ENCODE peak calls at places on chromosome 17, in five cellular contexts. N is mesendoderm, V is tibial artery, B is lung, R is Calu3. W is an unnamed sample.

GRCh38 chr17:35432176-35433074 is at the start of gene SLFN12:
- DNase-seq in N (peak), V (peak), B (peak), R (no peak), W (no peak)

GRCh38 chr17:58534901-58535421 is 20.5 kb upstream of the MTMR4 start:
- DNase-seq in N (no peak), V (no peak), B (no peak), R (no peak), W (no peak)

GRCh38 chr17:44757918-44758413 is 822 bp upstream of the ADAM11 start:
- DNase-seq in N (no peak), V (no peak), B (no peak), R (no peak), W (no peak)

GRCh38 chr17:43616865-43617264 is 44.9 kb downstream of the MEOX1 start:
- DNase-seq in N (no peak), V (no peak), B (no peak), R (no peak), W (no peak)

GRCh38 chr17:69269174-69269998 is 40.8 kb upstream of the ABCA10 start:
- DNase-seq in N (no peak), V (no peak), B (no peak), R (no peak), W (peak)

GRCh38 chr17:42337442-42337841 is 49.1 kb downstream of the STAT5A start:
- DNase-seq in N (no peak), V (no peak), B (no peak), R (no peak), W (no peak)

GRCh38 chr17:9050801-9051401 is 29.6 kb downstream of the NTN1 start:
- DNase-seq in N (peak), V (no peak), B (peak), R (peak), W (no peak)

GRCh38 chr17:61065263-61065773 is 334.3 kb upstream of the TBX2 start:
- DNase-seq in N (peak), V (no peak), B (no peak), R (no peak), W (peak)

GRCh38 chr17:67050476-67051154 is 6.3 kb downstream of the CACNG1 start:
- DNase-seq in N (no peak), V (no peak), B (no peak), R (no peak), W (no peak)

GRCh38 chr17:69709441-69709840 is 294.9 kb downstream of the MAP2K6 start:
- DNase-seq in N (no peak), V (no peak), B (no peak), R (no peak), W (no peak)

GRCh38 chr17:45143767-45144198 is 4.5 kb upstream of the HEXIM1 start:
- DNase-seq in N (peak), V (peak), B (peak), R (no peak), W (no peak)

GRCh38 chr17:42018339-42018738 is 1.1 kb upstream of the DNAJC7 start:
- DNase-seq in N (peak), V (no peak), B (no peak), R (no peak), W (no peak)

GRCh38 chr17:699350-699749 is 15.3 kb downstream of the VPS53 start:
- DNase-seq in N (no peak), V (no peak), B (no peak), R (no peak), W (no peak)

GRCh38 chr17:59330314-59330942 is 1.0 kb upstream of the YPEL2 start:
- DNase-seq in N (peak), V (peak), B (peak), R (peak), W (no peak)

GRCh38 chr17:44786551-44787081 is 27.8 kb downstream of the ADAM11 start:
- DNase-seq in N (no peak), V (no peak), B (no peak), R (no peak), W (no peak)

GRCh38 chr17:59498421-59499307 is 66.7 kb upstream of the DHX40 start:
- DNase-seq in N (no peak), V (no peak), B (no peak), R (no peak), W (no peak)

GRCh38 chr17:50837286-50837979 is 2.0 kb downstream of the WFIKKN2 start:
- DNase-seq in N (no peak), V (no peak), B (no peak), R (no peak), W (no peak)

GRCh38 chr17:45896803-45897693 is 2.7 kb downstream of the MAPT start:
- DNase-seq in N (peak), V (no peak), B (no peak), R (no peak), W (no peak)

GRCh38 chr17:76561799-76562268 is 22.0 kb downstream of the PRCD start:
- DNase-seq in N (no peak), V (no peak), B (no peak), R (no peak), W (no peak)

GRCh38 chr17:850828-851759 is 68.9 kb downstream of the MRM3 start:
- DNase-seq in N (no peak), V (no peak), B (no peak), R (no peak), W (no peak)

GRCh38 chr17:13475574-13476223 is 126.0 kb downstream of the HS3ST3A1 start:
- DNase-seq in N (no peak), V (peak), B (no peak), R (no peak), W (no peak)

GRCh38 chr17:61380836-61381525 is 18.7 kb upstream of the TBX2 start:
- DNase-seq in N (no peak), V (peak), B (no peak), R (no peak), W (no peak)

GRCh38 chr17:64778367-64779290 is 116.5 kb upstream of the SMURF2 start:
- DNase-seq in N (peak), V (no peak), B (no peak), R (no peak), W (no peak)

GRCh38 chr17:17363638-17364337 is 60.6 kb downstream of the NT5M start:
- DNase-seq in N (no peak), V (no peak), B (peak), R (no peak), W (no peak)

GRCh38 chr17:74923538-74924249 is 379 bp upstream of the OTOP2 start:
- DNase-seq in N (peak), V (peak), B (peak), R (peak), W (peak)

W was measured in NCI-H460.